ENCODE peak calls at places on chromosome 1, in four cellular contexts. K is naive thymus-derived CD8-positive, alpha-beta T cell; S is foreskin keratinocyte; Z is SJCRH30. O is an unnamed sample.

GRCh38 chr1:213295860-213296259 is 244.8 kb downstream of the RPS6KC1 start:
- DNase-seq in Z (no peak), S (no peak), K (no peak), O (no peak)

GRCh38 chr1:155993595-155993994 is 15.2 kb upstream of the ARHGEF2 start:
- DNase-seq in Z (no peak), K (no peak), S (no peak), O (no peak)

GRCh38 chr1:151982300-151983005 is 11.2 kb downstream of the S100A10 start:
- DNase-seq in K (no peak), Z (no peak), S (no peak), O (no peak)

GRCh38 chr1:165451696-165452095 is 6.8 kb upstream of the RXRG start:
- DNase-seq in Z (no peak), S (no peak), K (no peak), O (no peak)

GRCh38 chr1:37177230-37177864 is 143.0 kb upstream of the GRIK3 start:
- DNase-seq in K (no peak), Z (peak), S (peak), O (peak)

GRCh38 chr1:38783659-38784229 is 75.8 kb downstream of the RRAGC start:
- DNase-seq in Z (peak), S (no peak), K (no peak), O (no peak)

GRCh38 chr1:43266881-43267280 is 2.9 kb upstream of the TMEM125 start:
- DNase-seq in K (no peak), S (no peak), Z (no peak), O (no peak)

GRCh38 chr1:206967096-206967851 is 3.0 kb downstream of the FCAMR start:
- DNase-seq in S (no peak), K (no peak), Z (no peak), O (no peak)

GRCh38 chr1:17244826-17245740 is 3.8 kb upstream of the PADI3 start:
- DNase-seq in Z (peak), K (no peak), S (peak), O (no peak)

GRCh38 chr1:32413507-32414185 is 19.4 kb upstream of the BSDC1 start:
- DNase-seq in K (peak), Z (peak), S (no peak), O (peak)

O was measured in GM23338.